ENCODE peak calls at places on chromosomes 12 and 14, in ten cellular contexts. Z is GM20000; V is EL; U is NCI-H345; W is amniotic stem cell; F is activated CD4-positive, CD25-positive, alpha-beta regulatory T cell; E is activated T-cell treated with anti-CD3 and anti-CD28 coated beads for 24 hours; P is pancreas; K is GM23338; A is NCI-H2107. Q is an unnamed sample.

GRCh38 chr12:41663487-41664258 is 475.6 kb downstream of the PDZRN4 start:
- DNase-seq in U (no peak), P (no peak), V (peak), K (peak), E (no peak), F (no peak), Z (no peak), A (peak), W (no peak), Q (no peak)

GRCh38 chr12:122880668-122881067 is 15.3 kb downstream of the VPS37B start:
- DNase-seq in A (peak), K (peak), P (no peak), F (no peak), Z (no peak), V (peak), E (no peak), W (no peak), U (peak), Q (no peak)

GRCh38 chr12:109538191-109538863 is 35.0 kb downstream of the MMAB start:
- DNase-seq in V (no peak), P (peak), E (no peak), Z (no peak), A (no peak), W (no peak), F (no peak), K (no peak), U (no peak), Q (no peak)

GRCh38 chr14:103104389-103104653 is 9.8 kb downstream of the EXOC3L4 start:
- DNase-seq in P (no peak), V (no peak), U (no peak), K (no peak), E (no peak), W (no peak), Z (no peak), F (no peak), A (no peak), Q (no peak)

GRCh38 chr12:20150835-20151234 is 217.5 kb upstream of the PDE3A start:
- DNase-seq in K (no peak), A (no peak), V (no peak), U (peak), F (no peak), E (no peak), P (no peak), W (no peak), Z (no peak), Q (peak)

GRCh38 chr12:93060666-93061413 is 131.7 kb upstream of the EEA1 start:
- DNase-seq in V (no peak), A (no peak), W (no peak), K (peak), P (no peak), F (no peak), Z (peak), E (no peak), U (no peak), Q (no peak)

GRCh38 chr12:12685305-12685704 is 10.7 kb downstream of the GPR19 start:
- DNase-seq in U (peak), E (no peak), Z (no peak), W (no peak), A (peak), V (no peak), K (peak), F (no peak), P (no peak), Q (peak)

GRCh38 chr14:105177082-105177481 is 4.0 kb downstream of the NUDT14 start:
- DNase-seq in K (no peak), A (no peak), U (no peak), P (no peak), F (no peak), W (no peak), V (no peak), E (no peak), Z (no peak), Q (no peak)

GRCh38 chr14:74963705-74964271 is 8.4 kb upstream of the PGF start:
- DNase-seq in W (no peak), K (no peak), U (no peak), P (no peak), A (peak), V (peak), E (no peak), F (no peak), Z (no peak), Q (no peak)

GRCh38 chr12:5921027-5921909 is 23.8 kb downstream of the ANO2 start:
- DNase-seq in K (no peak), P (no peak), F (no peak), W (no peak), U (no peak), V (no peak), A (no peak), E (no peak), Z (no peak), Q (no peak)

GRCh38 chr14:70357557-70357956 is 1.9 kb downstream of the COX16 start:
- DNase-seq in V (no peak), W (no peak), K (no peak), Z (no peak), E (no peak), P (no peak), U (no peak), A (no peak), F (no peak), Q (no peak)

GRCh38 chr12:113852273-113852672 is 113.9 kb downstream of the RBM19 start:
- DNase-seq in F (no peak), U (peak), V (no peak), A (peak), K (no peak), Z (no peak), P (no peak), W (no peak), E (no peak), Q (no peak)

GRCh38 chr14:66508846-66509621 is 1.1 kb downstream of the GPHN start:
- DNase-seq in W (no peak), V (peak), E (peak), Z (peak), K (peak), P (peak), F (no peak), U (peak), A (peak), Q (no peak)

GRCh38 chr14:49017451-49017850 is 568.7 kb downstream of the RPS29 start:
- DNase-seq in V (no peak), A (no peak), E (no peak), F (no peak), Z (no peak), P (no peak), W (no peak), K (no peak), U (no peak), Q (no peak)

GRCh38 chr14:94213021-94213420 is 38.9 kb downstream of the PPP4R4 start:
- DNase-seq in W (peak), A (no peak), E (no peak), K (no peak), F (no peak), V (peak), P (no peak), Z (no peak), U (no peak), Q (no peak)

GRCh38 chr12:52794479-52795331 is 1.2 kb downstream of the KRT3 start:
- DNase-seq in U (no peak), W (no peak), V (peak), P (no peak), E (no peak), A (no peak), F (no peak), K (no peak), Z (no peak), Q (no peak)

GRCh38 chr12:89846473-89846872 is 137.8 kb upstream of the ATP2B1 start:
- DNase-seq in P (no peak), Z (no peak), V (no peak), A (no peak), F (no peak), K (no peak), E (no peak), U (no peak), W (no peak), Q (no peak)

GRCh38 chr14:105256292-105256960 is 8.1 kb downstream of the BTBD6 start:
- DNase-seq in U (no peak), P (peak), Z (no peak), W (no peak), K (no peak), E (no peak), A (no peak), V (no peak), F (no peak), Q (no peak)